ENCODE peak calls at places on chromosomes 16 and 17, in seven cellular contexts. B, J, E, N, F, Q and Y are unnamed samples.

GRCh38 chr17:15510361-15510760 is 42.9 kb upstream of the CDRT4 start:
- DNase-seq in Q (no peak), F (peak; percentile 46), B (no peak), J (no peak), N (peak; percentile 28), E (no peak), Y (no peak)

GRCh38 chr17:74959826-74960738 is 12.5 kb downstream of the HID1 start:
- DNase-seq in N (no peak), F (peak; percentile 40), E (no peak), J (no peak), Q (no peak), B (no peak), Y (no peak)

GRCh38 chr16:30677931-30678585 is 19.8 kb downstream of the FBRS start:
- DNase-seq in B (no peak), J (no peak), N (no peak), Q (peak; percentile 36), E (no peak), F (no peak), Y (no peak)

GRCh38 chr16:12763517-12763916 is 40.2 kb downstream of the CPPED1 start:
- DNase-seq in B (no peak), N (no peak), Q (peak; percentile 40), E (no peak), F (no peak), J (no peak), Y (peak; percentile 41)

GRCh38 chr16:86563489-86564345 is 2.9 kb upstream of the FOXC2 start:
- DNase-seq in E (peak; percentile 90), F (peak; percentile 84), N (no peak), J (peak; percentile 60), B (peak; percentile 87), Q (peak; percentile 86), Y (peak; percentile 88)

GRCh38 chr16:61050547-61050946 is 985.7 kb downstream of the CDH8 start:
- DNase-seq in F (no peak), N (no peak), E (no peak), J (no peak), Q (no peak), B (no peak), Y (no peak)

GRCh38 chr16:81808933-81809480 is 29.9 kb downstream of the PLCG2 start:
- DNase-seq in E (no peak), N (no peak), J (no peak), F (no peak), B (no peak), Q (no peak), Y (no peak)

GRCh38 chr17:76156662-76156991 is 15.6 kb upstream of the FOXJ1 start:
- DNase-seq in N (no peak), F (no peak), E (no peak), Q (no peak), B (no peak), J (no peak), Y (no peak)

GRCh38 chr17:49646391-49647255 is 31.3 kb downstream of the SPOP start:
- DNase-seq in J (no peak), B (peak; percentile 42), E (peak; percentile 10), F (peak; percentile 44), Q (peak; percentile 45), N (peak; percentile 74), Y (no peak)

GRCh38 chr17:65532491-65532890 is 29.0 kb downstream of the AXIN2 start:
- DNase-seq in N (no peak), B (no peak), F (no peak), Q (no peak), J (no peak), E (no peak), Y (no peak)

GRCh38 chr17:47879028-47879585 is 16.9 kb upstream of the SP2 start:
- DNase-seq in F (no peak), Q (no peak), N (no peak), B (no peak), E (no peak), J (no peak), Y (no peak)

GRCh38 chr17:29384901-29385300 is 5.3 kb upstream of the TAOK1 start:
- DNase-seq in B (no peak), Q (no peak), N (no peak), F (no peak), J (no peak), E (no peak), Y (no peak)

GRCh38 chr17:50101346-50102163 is 6.4 kb downstream of the PDK2 start:
- DNase-seq in Q (peak; percentile 66), B (no peak), N (no peak), F (no peak), J (no peak), E (no peak), Y (no peak)

GRCh38 chr17:72580321-72581127 is 459.7 kb downstream of the SOX9 start:
- DNase-seq in J (no peak), Q (no peak), B (no peak), F (no peak), E (no peak), N (no peak), Y (peak; percentile 78)

GRCh38 chr16:27427538-27427937 is 25.6 kb downstream of the IL21R start:
- DNase-seq in N (no peak), F (no peak), B (no peak), E (no peak), J (no peak), Q (no peak), Y (no peak)

GRCh38 chr17:55177159-55177913 is 87.4 kb upstream of the HLF start:
- DNase-seq in E (no peak), F (no peak), N (peak; percentile 3), Q (peak; percentile 52), B (no peak), J (no peak), Y (no peak)

GRCh38 chr17:76193616-76194015 is 46.7 kb downstream of the RNF157 start:
- DNase-seq in F (no peak), J (no peak), Q (no peak), N (no peak), E (no peak), B (peak; percentile 21), Y (no peak)

GRCh38 chr17:65154770-65155589 is 17.8 kb downstream of the RGS9 start:
- DNase-seq in B (no peak), N (no peak), Q (no peak), J (no peak), E (peak; percentile 44), F (peak; percentile 16), Y (no peak)

GRCh38 chr17:66331038-66331816 is 28.8 kb downstream of the PRKCA start:
- DNase-seq in J (no peak), E (no peak), B (no peak), F (no peak), Q (no peak), N (no peak), Y (no peak)

GRCh38 chr17:72725432-72726068 is 366.9 kb downstream of the SLC39A11 start:
- DNase-seq in E (peak; percentile 14), N (no peak), Q (peak; percentile 69), J (no peak), B (peak; percentile 30), F (peak; percentile 72), Y (peak; percentile 62)

GRCh38 chr17:80978499-80979497 is 12.8 kb upstream of the CHMP6 start:
- DNase-seq in B (no peak), J (no peak), N (no peak), Q (no peak), E (no peak), F (no peak), Y (no peak)

GRCh38 chr16:48117217-48118105 is 38.3 kb downstream of the ABCC12 start:
- DNase-seq in E (peak; percentile 77), Q (peak; percentile 90), N (no peak), J (peak; percentile 4), B (peak; percentile 53), F (peak; percentile 51), Y (peak; percentile 78)

GRCh38 chr17:30475206-30475605 is 2.0 kb upstream of the GOSR1 start:
- DNase-seq in N (no peak), J (no peak), Q (no peak), B (no peak), E (no peak), F (no peak), Y (no peak)

GRCh38 chr17:75238684-75239191 is 22.7 kb downstream of the GGA3 start:
- DNase-seq in E (peak; percentile 73), J (peak; percentile 35), Q (peak; percentile 83), N (no peak), B (peak; percentile 55), F (peak; percentile 78), Y (peak; percentile 74)

GRCh38 chr17:74274060-74274702 is at the start of gene DNAI2:
- DNase-seq in N (no peak), J (no peak), F (no peak), Q (peak; percentile 62), B (no peak), E (no peak), Y (no peak)

GRCh38 chr17:42112552-42113176 is at the start of gene DHX58:
- DNase-seq in Q (no peak), J (peak; percentile 60), B (peak; percentile 63), N (peak; percentile 58), F (peak; percentile 47), E (peak; percentile 95), Y (no peak)

GRCh38 chr17:55734128-55734781 is 11.6 kb upstream of the TMEM100 start:
- DNase-seq in B (no peak), Q (peak; percentile 40), F (no peak), N (peak; percentile 38), E (no peak), J (no peak), Y (no peak)

GRCh38 chr17:83065660-83066542 is 13.5 kb upstream of the METRNL start:
- DNase-seq in N (no peak), Q (no peak), B (no peak), J (no peak), F (no peak), E (no peak), Y (peak; percentile 14)

GRCh38 chr17:12995896-12996295 is 21.9 kb downstream of the ELAC2 start:
- DNase-seq in Q (no peak), N (no peak), F (no peak), E (no peak), J (no peak), B (no peak), Y (no peak)

GRCh38 chr16:82033006-82033405 is 2.0 kb upstream of the HSD17B2 start:
- DNase-seq in E (no peak), B (no peak), F (no peak), J (no peak), Q (no peak), N (no peak), Y (no peak)

GRCh38 chr16:10171225-10171624 is 11.0 kb downstream of the GRIN2A start:
- DNase-seq in E (no peak), B (no peak), Q (no peak), J (no peak), F (no peak), N (no peak), Y (peak; percentile 71)

GRCh38 chr17:9371019-9371418 is 204.6 kb downstream of the STX8 start:
- DNase-seq in E (no peak), B (no peak), J (no peak), N (peak; percentile 84), Q (no peak), F (peak; percentile 79), Y (no peak)

GRCh38 chr17:73827627-73828241 is 183.5 kb upstream of the SDK2 start:
- DNase-seq in F (no peak), J (no peak), B (no peak), N (no peak), E (no peak), Q (peak; percentile 92), Y (peak; percentile 52)

GRCh38 chr16:87463722-87464690 is 28.8 kb downstream of the ZCCHC14 start:
- DNase-seq in Q (no peak), J (no peak), E (peak; percentile 46), B (peak; percentile 25), N (no peak), F (no peak), Y (no peak)

GRCh38 chr17:27733771-27734170 is 66.6 kb downstream of the NOS2 start:
- DNase-seq in E (no peak), J (no peak), F (no peak), B (no peak), N (no peak), Q (peak; percentile 63), Y (no peak)

GRCh38 chr17:13508916-13509315 is 92.8 kb downstream of the HS3ST3A1 start:
- DNase-seq in Q (no peak), F (no peak), J (no peak), E (no peak), B (no peak), N (no peak), Y (no peak)

GRCh38 chr16:23482778-23483177 is 27.5 kb downstream of the GGA2 start:
- DNase-seq in J (peak; percentile 41), Q (no peak), B (no peak), E (peak; percentile 20), F (no peak), N (no peak), Y (no peak)

GRCh38 chr17:65750678-65751077 is 189.2 kb upstream of the AXIN2 start:
- DNase-seq in J (no peak), Q (no peak), F (peak; percentile 54), B (peak; percentile 15), N (peak; percentile 95), E (no peak), Y (no peak)